ENCODE peak calls at places on chromosomes 5 and 9, in eight cellular contexts. One of them, this sample, is unnamed.

GRCh38 chr5:172680921-172681320 is 39.9 kb downstream of the NEURL1B start:
- DNase-seq in foreskin melanocyte: no peak
- DNase-seq in stimulated activated CD4-positive, alpha-beta T cell treated with anti-CD3 and anti-CD28 coated beads, Interleukin-2, amount 100 ng/mL, for 24 hours: no peak
- DNase-seq in HT1080: peak; percentile 55
- DNase-seq in C1 segment of cervical spinal cord: no peak
- DNase-seq in left lobe of liver: no peak
- DNase-seq in skeletal muscle cell: no peak
- DNase-seq in prostate gland: no peak
- DNase-seq in this sample: no peak

GRCh38 chr9:95857122-95857521 is 18.4 kb upstream of the ERCC6L2 start:
- DNase-seq in skeletal muscle cell: peak; percentile 96
- DNase-seq in HT1080: peak; percentile 86
- DNase-seq in left lobe of liver: no peak
- DNase-seq in stimulated activated CD4-positive, alpha-beta T cell treated with anti-CD3 and anti-CD28 coated beads, Interleukin-2, amount 100 ng/mL, for 24 hours: no peak
- DNase-seq in prostate gland: no peak
- DNase-seq in foreskin melanocyte: no peak
- DNase-seq in C1 segment of cervical spinal cord: no peak
- DNase-seq in this sample: peak; percentile 51

GRCh38 chr5:171367424-171368370 is 20.0 kb upstream of the NPM1 start:
- DNase-seq in skeletal muscle cell: no peak
- DNase-seq in stimulated activated CD4-positive, alpha-beta T cell treated with anti-CD3 and anti-CD28 coated beads, Interleukin-2, amount 100 ng/mL, for 24 hours: no peak
- DNase-seq in prostate gland: no peak
- DNase-seq in C1 segment of cervical spinal cord: no peak
- DNase-seq in left lobe of liver: no peak
- DNase-seq in foreskin melanocyte: peak; percentile 72
- DNase-seq in HT1080: peak; percentile 89
- DNase-seq in this sample: peak; percentile 27

GRCh38 chr5:136202800-136203199 is 9.8 kb upstream of the SMIM32 start:
- DNase-seq in left lobe of liver: peak; percentile 14
- DNase-seq in foreskin melanocyte: no peak
- DNase-seq in skeletal muscle cell: no peak
- DNase-seq in stimulated activated CD4-positive, alpha-beta T cell treated with anti-CD3 and anti-CD28 coated beads, Interleukin-2, amount 100 ng/mL, for 24 hours: no peak
- DNase-seq in prostate gland: no peak
- DNase-seq in C1 segment of cervical spinal cord: no peak
- DNase-seq in HT1080: no peak
- DNase-seq in this sample: no peak

GRCh38 chr9:127923046-127923445 is 6.2 kb upstream of the ST6GALNAC4 start:
- DNase-seq in C1 segment of cervical spinal cord: no peak
- DNase-seq in prostate gland: no peak
- DNase-seq in left lobe of liver: no peak
- DNase-seq in skeletal muscle cell: no peak
- DNase-seq in foreskin melanocyte: no peak
- DNase-seq in HT1080: no peak
- DNase-seq in stimulated activated CD4-positive, alpha-beta T cell treated with anti-CD3 and anti-CD28 coated beads, Interleukin-2, amount 100 ng/mL, for 24 hours: no peak
- DNase-seq in this sample: no peak

GRCh38 chr9:18473551-18474279 is at the start of gene ADAMTSL1:
- DNase-seq in stimulated activated CD4-positive, alpha-beta T cell treated with anti-CD3 and anti-CD28 coated beads, Interleukin-2, amount 100 ng/mL, for 24 hours: no peak
- DNase-seq in C1 segment of cervical spinal cord: peak; percentile 19
- DNase-seq in left lobe of liver: peak; percentile 53
- DNase-seq in prostate gland: peak; percentile 40
- DNase-seq in skeletal muscle cell: peak; percentile 77
- DNase-seq in HT1080: no peak
- DNase-seq in foreskin melanocyte: peak; percentile 6
- DNase-seq in this sample: peak; percentile 95

GRCh38 chr5:53239301-53239990 is 129.9 kb upstream of the MOCS2 start:
- DNase-seq in HT1080: no peak
- DNase-seq in C1 segment of cervical spinal cord: no peak
- DNase-seq in left lobe of liver: no peak
- DNase-seq in foreskin melanocyte: no peak
- DNase-seq in prostate gland: no peak
- DNase-seq in skeletal muscle cell: no peak
- DNase-seq in stimulated activated CD4-positive, alpha-beta T cell treated with anti-CD3 and anti-CD28 coated beads, Interleukin-2, amount 100 ng/mL, for 24 hours: no peak
- DNase-seq in this sample: no peak

GRCh38 chr9:73380411-73380810 is 228.7 kb downstream of the ANXA1 start:
- DNase-seq in foreskin melanocyte: no peak
- DNase-seq in C1 segment of cervical spinal cord: no peak
- DNase-seq in prostate gland: no peak
- DNase-seq in HT1080: no peak
- DNase-seq in stimulated activated CD4-positive, alpha-beta T cell treated with anti-CD3 and anti-CD28 coated beads, Interleukin-2, amount 100 ng/mL, for 24 hours: no peak
- DNase-seq in left lobe of liver: no peak
- DNase-seq in skeletal muscle cell: no peak
- DNase-seq in this sample: no peak

GRCh38 chr9:68551191-68551590 is 10.5 kb upstream of the TMEM252 start:
- DNase-seq in C1 segment of cervical spinal cord: no peak
- DNase-seq in left lobe of liver: no peak
- DNase-seq in stimulated activated CD4-positive, alpha-beta T cell treated with anti-CD3 and anti-CD28 coated beads, Interleukin-2, amount 100 ng/mL, for 24 hours: no peak
- DNase-seq in HT1080: no peak
- DNase-seq in prostate gland: no peak
- DNase-seq in skeletal muscle cell: no peak
- DNase-seq in foreskin melanocyte: no peak
- DNase-seq in this sample: no peak

GRCh38 chr5:171269717-171270116 is 39.3 kb upstream of the TLX3 start:
- DNase-seq in skeletal muscle cell: peak; percentile 61
- DNase-seq in prostate gland: no peak
- DNase-seq in left lobe of liver: no peak
- DNase-seq in foreskin melanocyte: no peak
- DNase-seq in stimulated activated CD4-positive, alpha-beta T cell treated with anti-CD3 and anti-CD28 coated beads, Interleukin-2, amount 100 ng/mL, for 24 hours: no peak
- DNase-seq in HT1080: no peak
- DNase-seq in C1 segment of cervical spinal cord: no peak
- DNase-seq in this sample: no peak

GRCh38 chr5:66830636-66831035 is 234.4 kb downstream of the MAST4 start:
- DNase-seq in HT1080: no peak
- DNase-seq in skeletal muscle cell: no peak
- DNase-seq in foreskin melanocyte: no peak
- DNase-seq in C1 segment of cervical spinal cord: no peak
- DNase-seq in prostate gland: no peak
- DNase-seq in left lobe of liver: no peak
- DNase-seq in stimulated activated CD4-positive, alpha-beta T cell treated with anti-CD3 and anti-CD28 coated beads, Interleukin-2, amount 100 ng/mL, for 24 hours: no peak
- DNase-seq in this sample: no peak

GRCh38 chr5:65203746-65204145 is 278.0 kb downstream of the ADAMTS6 start:
- DNase-seq in prostate gland: no peak
- DNase-seq in left lobe of liver: no peak
- DNase-seq in stimulated activated CD4-positive, alpha-beta T cell treated with anti-CD3 and anti-CD28 coated beads, Interleukin-2, amount 100 ng/mL, for 24 hours: no peak
- DNase-seq in HT1080: peak; percentile 88
- DNase-seq in skeletal muscle cell: peak; percentile 79
- DNase-seq in foreskin melanocyte: no peak
- DNase-seq in C1 segment of cervical spinal cord: no peak
- DNase-seq in this sample: no peak

GRCh38 chr5:90166816-90167215 is 242.7 kb downstream of the CETN3 start:
- DNase-seq in HT1080: no peak
- DNase-seq in C1 segment of cervical spinal cord: no peak
- DNase-seq in prostate gland: no peak
- DNase-seq in foreskin melanocyte: no peak
- DNase-seq in left lobe of liver: no peak
- DNase-seq in stimulated activated CD4-positive, alpha-beta T cell treated with anti-CD3 and anti-CD28 coated beads, Interleukin-2, amount 100 ng/mL, for 24 hours: no peak
- DNase-seq in skeletal muscle cell: no peak
- DNase-seq in this sample: no peak

GRCh38 chr5:31182146-31182545 is 11.3 kb upstream of the CDH6 start:
- DNase-seq in C1 segment of cervical spinal cord: no peak
- DNase-seq in prostate gland: no peak
- DNase-seq in HT1080: no peak
- DNase-seq in foreskin melanocyte: no peak
- DNase-seq in left lobe of liver: no peak
- DNase-seq in skeletal muscle cell: no peak
- DNase-seq in stimulated activated CD4-positive, alpha-beta T cell treated with anti-CD3 and anti-CD28 coated beads, Interleukin-2, amount 100 ng/mL, for 24 hours: no peak
- DNase-seq in this sample: no peak

GRCh38 chr9:132547052-132547431 is 35.4 kb upstream of the BARHL1 start:
- DNase-seq in C1 segment of cervical spinal cord: no peak
- DNase-seq in foreskin melanocyte: no peak
- DNase-seq in skeletal muscle cell: no peak
- DNase-seq in stimulated activated CD4-positive, alpha-beta T cell treated with anti-CD3 and anti-CD28 coated beads, Interleukin-2, amount 100 ng/mL, for 24 hours: no peak
- DNase-seq in HT1080: no peak
- DNase-seq in left lobe of liver: no peak
- DNase-seq in prostate gland: no peak
- DNase-seq in this sample: no peak

GRCh38 chr9:684950-685340 is 156.6 kb upstream of the DMRT1 start:
- DNase-seq in HT1080: peak; percentile 85
- DNase-seq in left lobe of liver: no peak
- DNase-seq in foreskin melanocyte: no peak
- DNase-seq in prostate gland: no peak
- DNase-seq in stimulated activated CD4-positive, alpha-beta T cell treated with anti-CD3 and anti-CD28 coated beads, Interleukin-2, amount 100 ng/mL, for 24 hours: no peak
- DNase-seq in skeletal muscle cell: peak; percentile 72
- DNase-seq in C1 segment of cervical spinal cord: no peak
- DNase-seq in this sample: peak; percentile 56

GRCh38 chr5:57764479-57765089 is 282.0 kb upstream of the ACTBL2 start:
- DNase-seq in stimulated activated CD4-positive, alpha-beta T cell treated with anti-CD3 and anti-CD28 coated beads, Interleukin-2, amount 100 ng/mL, for 24 hours: no peak
- DNase-seq in prostate gland: no peak
- DNase-seq in foreskin melanocyte: no peak
- DNase-seq in left lobe of liver: no peak
- DNase-seq in HT1080: no peak
- DNase-seq in skeletal muscle cell: no peak
- DNase-seq in C1 segment of cervical spinal cord: no peak
- DNase-seq in this sample: no peak

GRCh38 chr9:120730661-120731514 is 16.6 kb upstream of the MEGF9 start:
- DNase-seq in foreskin melanocyte: peak; percentile 67
- DNase-seq in stimulated activated CD4-positive, alpha-beta T cell treated with anti-CD3 and anti-CD28 coated beads, Interleukin-2, amount 100 ng/mL, for 24 hours: no peak
- DNase-seq in skeletal muscle cell: peak; percentile 56
- DNase-seq in prostate gland: no peak
- DNase-seq in left lobe of liver: peak; percentile 90
- DNase-seq in HT1080: peak; percentile 97
- DNase-seq in C1 segment of cervical spinal cord: no peak
- DNase-seq in this sample: peak; percentile 98

GRCh38 chr5:112772095-112772494 is 34.4 kb downstream of the APC start:
- DNase-seq in stimulated activated CD4-positive, alpha-beta T cell treated with anti-CD3 and anti-CD28 coated beads, Interleukin-2, amount 100 ng/mL, for 24 hours: no peak
- DNase-seq in HT1080: no peak
- DNase-seq in left lobe of liver: no peak
- DNase-seq in C1 segment of cervical spinal cord: no peak
- DNase-seq in skeletal muscle cell: no peak
- DNase-seq in prostate gland: no peak
- DNase-seq in foreskin melanocyte: no peak
- DNase-seq in this sample: no peak

GRCh38 chr9:133862585-133863041 is 124.5 kb upstream of the SARDH start:
- DNase-seq in foreskin melanocyte: no peak
- DNase-seq in left lobe of liver: no peak
- DNase-seq in prostate gland: no peak
- DNase-seq in stimulated activated CD4-positive, alpha-beta T cell treated with anti-CD3 and anti-CD28 coated beads, Interleukin-2, amount 100 ng/mL, for 24 hours: no peak
- DNase-seq in HT1080: no peak
- DNase-seq in C1 segment of cervical spinal cord: peak; percentile 39
- DNase-seq in skeletal muscle cell: no peak
- DNase-seq in this sample: no peak

GRCh38 chr9:36637491-36638270 is 65.0 kb downstream of the MELK start:
- DNase-seq in stimulated activated CD4-positive, alpha-beta T cell treated with anti-CD3 and anti-CD28 coated beads, Interleukin-2, amount 100 ng/mL, for 24 hours: no peak
- DNase-seq in skeletal muscle cell: no peak
- DNase-seq in prostate gland: no peak
- DNase-seq in HT1080: no peak
- DNase-seq in left lobe of liver: no peak
- DNase-seq in C1 segment of cervical spinal cord: no peak
- DNase-seq in foreskin melanocyte: no peak
- DNase-seq in this sample: no peak

GRCh38 chr5:79845448-79846197 is 145.4 kb downstream of the MTX3 start:
- DNase-seq in C1 segment of cervical spinal cord: no peak
- DNase-seq in foreskin melanocyte: peak; percentile 97
- DNase-seq in left lobe of liver: no peak
- DNase-seq in stimulated activated CD4-positive, alpha-beta T cell treated with anti-CD3 and anti-CD28 coated beads, Interleukin-2, amount 100 ng/mL, for 24 hours: no peak
- DNase-seq in HT1080: peak; percentile 87
- DNase-seq in prostate gland: no peak
- DNase-seq in skeletal muscle cell: peak; percentile 67
- DNase-seq in this sample: peak; percentile 66

GRCh38 chr9:70484232-70485130 is 70.0 kb upstream of the KLF9 start:
- DNase-seq in prostate gland: peak; percentile 53
- DNase-seq in foreskin melanocyte: peak; percentile 69
- DNase-seq in stimulated activated CD4-positive, alpha-beta T cell treated with anti-CD3 and anti-CD28 coated beads, Interleukin-2, amount 100 ng/mL, for 24 hours: no peak
- DNase-seq in C1 segment of cervical spinal cord: no peak
- DNase-seq in left lobe of liver: no peak
- DNase-seq in HT1080: peak; percentile 66
- DNase-seq in skeletal muscle cell: no peak
- DNase-seq in this sample: peak; percentile 10

GRCh38 chr5:39158127-39158593 is 61.2 kb downstream of the FYB1 start:
- DNase-seq in skeletal muscle cell: no peak
- DNase-seq in stimulated activated CD4-positive, alpha-beta T cell treated with anti-CD3 and anti-CD28 coated beads, Interleukin-2, amount 100 ng/mL, for 24 hours: no peak
- DNase-seq in prostate gland: no peak
- DNase-seq in HT1080: peak; percentile 51
- DNase-seq in left lobe of liver: no peak
- DNase-seq in foreskin melanocyte: no peak
- DNase-seq in C1 segment of cervical spinal cord: no peak
- DNase-seq in this sample: peak; percentile 38